ENCODE peak calls at places on chromosomes 2 and 18, in four cellular contexts. O is HepG2, S is H1, W is GM12878. Q is an unnamed sample.

GRCh38 chr18:43934322-43935050 is 657.2 kb upstream of the SYT4 start:
- DNase-seq in S (no peak), O (no peak), W (no peak), Q (no peak)

GRCh38 chr2:230575640-230576324 is 136.9 kb upstream of the CAB39 start:
- DNase-seq in W (no peak), S (no peak), O (no peak), Q (no peak)

GRCh38 chr2:111071480-111072143 is 49.1 kb upstream of the BCL2L11 start:
- DNase-seq in S (no peak), W (peak; percentile 35), O (no peak), Q (no peak)

GRCh38 chr2:28640263-28640907 is 111.2 kb upstream of the PPP1CB start:
- DNase-seq in W (no peak), O (no peak), S (no peak), Q (no peak)

GRCh38 chr2:169694894-169695260 is 608 bp downstream of the PHOSPHO2 start:
- DNase-seq in O (no peak), S (no peak), W (no peak), Q (no peak)

GRCh38 chr18:32289480-32290075 is 99.7 kb downstream of the MEP1B start:
- DNase-seq in S (peak; percentile 68), W (no peak), O (peak; percentile 66), Q (peak; percentile 36)

GRCh38 chr2:78351208-78351607 is 674.3 kb upstream of the REG3G start:
- DNase-seq in W (no peak), S (no peak), O (no peak), Q (no peak)

GRCh38 chr18:55699233-55699765 is 111.3 kb upstream of the TCF4 start:
- DNase-seq in S (no peak), W (no peak), O (no peak), Q (no peak)

GRCh38 chr2:73850009-73850408 is 21.2 kb downstream of the STAMBP start:
- DNase-seq in O (no peak), S (no peak), W (no peak), Q (no peak)

GRCh38 chr18:13320891-13321425 is 102.4 kb downstream of the LDLRAD4 start:
- DNase-seq in O (no peak), W (no peak), S (no peak), Q (no peak)

GRCh38 chr2:197078535-197078934 is 152.0 kb upstream of the PGAP1 start:
- DNase-seq in S (no peak), O (no peak), W (no peak), Q (no peak)
- H3K9ac ChIP-seq in S (no peak overlapping the region), O (no peak overlapping the region), W (no peak overlapping the region), Q (no peak overlapping the region)

DNA sequence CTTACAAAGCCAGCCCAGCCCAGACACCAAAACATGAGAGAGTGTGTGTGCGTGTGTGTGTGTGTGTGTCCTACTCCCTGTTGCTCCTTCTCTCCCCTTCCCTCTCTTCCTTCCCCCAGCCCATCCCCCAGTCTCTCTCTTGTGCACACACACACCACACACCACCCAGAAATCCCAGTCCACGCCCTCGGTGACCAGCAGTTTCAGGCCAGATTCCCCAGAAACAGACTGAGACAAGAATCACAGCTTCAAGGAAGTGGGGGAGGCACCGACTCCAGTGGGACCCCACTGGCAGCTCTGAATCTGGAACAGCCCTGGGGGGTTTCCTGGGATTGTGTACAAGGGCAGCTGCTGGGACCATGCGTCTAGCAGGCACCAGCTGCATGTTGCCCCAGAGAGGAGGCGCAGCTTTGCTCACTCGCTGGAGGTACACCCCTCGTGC is 113.5 kb downstream of the NDUFA10 start:
- DNase-seq in W (no peak), S (peak; percentile 14), O (no peak), Q (no peak)
- H3K4me1 ChIP-seq in W (peaks cover 4% of the 10 kb centered on the region), S (no peaks in the 10 kb centered on the region), O (peaks cover 6% of the 10 kb centered on the region), Q (peaks cover 8% of the 10 kb centered on the region)

DNA sequence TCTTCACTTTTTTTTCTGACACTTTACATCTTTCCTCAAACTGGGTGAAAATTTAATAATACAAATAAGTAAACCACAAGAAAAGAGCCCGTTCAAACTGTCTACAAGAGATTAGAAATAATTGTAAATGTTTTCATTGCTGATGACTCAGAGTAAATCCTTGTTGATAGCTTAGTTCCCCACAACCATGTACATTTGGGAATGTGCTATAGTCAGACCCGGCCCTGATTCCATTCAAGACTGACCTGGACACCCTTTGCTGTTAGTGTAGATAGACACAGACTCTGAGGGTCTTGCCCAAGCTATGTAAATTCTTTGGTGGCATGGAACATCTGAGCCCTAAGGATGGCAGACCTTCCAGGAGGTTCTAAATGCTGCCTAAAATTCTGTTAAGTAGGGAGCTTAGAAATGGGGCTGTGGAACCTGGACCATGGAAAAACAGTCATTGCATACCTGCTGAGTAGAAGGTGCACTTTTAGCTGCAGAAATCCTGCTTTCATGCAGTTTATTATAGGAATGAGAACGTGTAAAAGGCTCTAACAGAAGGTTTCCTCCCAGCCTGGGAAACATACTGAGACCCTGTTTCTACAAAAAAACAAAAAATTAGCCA is 3.7 kb downstream of the MALT1 start:
- DNase-seq in W (no peak), O (no peak), S (no peak), Q (no peak)
- TF ChIP-seq SUZ12 in W (no peak), O (no peak), S (no peak), Q (no peak)

GRCh38 chr2:88450186-88450585 is 2.3 kb downstream of the FOXI3 start:
- DNase-seq in O (no peak), S (no peak), W (no peak), Q (no peak)

GRCh38 chr2:88452151-88452851 is at the start of gene FOXI3:
- DNase-seq in S (peak; percentile 76), W (no peak), O (no peak), Q (no peak)

GRCh38 chr2:88451647-88452150 is 794 bp downstream of the FOXI3 start:
- DNase-seq in W (no peak), S (peak; percentile 64), O (no peak), Q (no peak)

GRCh38 chr2:88450925-88451575 is 1.4 kb downstream of the FOXI3 start:
- DNase-seq in S (no peak), W (no peak), O (no peak), Q (no peak)

GRCh38 chr2:88452980-88453582 is 588 bp upstream of the FOXI3 start:
- DNase-seq in W (no peak), S (peak; percentile 58), O (no peak), Q (no peak)
- H3K9ac ChIP-seq in W (no peak overlapping the region), S (peak overlapping the region; percentile 61), O (no peak overlapping the region), Q (peak overlapping the region; percentile 74)

DNA sequence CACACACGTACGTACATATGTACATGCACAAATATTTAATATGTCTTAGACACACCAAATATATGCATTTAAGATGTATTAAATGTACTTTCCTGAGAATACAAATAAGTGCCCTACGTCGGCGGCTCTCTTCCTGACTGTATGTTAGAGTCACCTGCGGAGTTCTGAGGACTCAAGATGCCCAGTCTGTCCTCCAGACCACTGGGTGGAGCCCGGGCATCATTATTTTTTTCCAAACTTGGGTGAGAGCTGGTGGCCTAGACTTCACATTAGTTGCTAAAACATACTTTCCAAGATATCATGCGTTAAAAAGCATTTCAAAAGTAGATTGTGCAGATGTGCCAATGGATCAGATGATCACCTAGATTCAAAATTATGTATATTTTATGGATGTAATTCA is 2.9 kb downstream of the IL18R1 start:
- DNase-seq in S (no peak), W (no peak), O (no peak), Q (no peak)
- H3K4me1 ChIP-seq in S (no peaks in the 10 kb centered on the region), W (peaks cover 12% of the 10 kb centered on the region), O (peaks cover 10% of the 10 kb centered on the region), Q (no peaks in the 10 kb centered on the region)

DNA sequence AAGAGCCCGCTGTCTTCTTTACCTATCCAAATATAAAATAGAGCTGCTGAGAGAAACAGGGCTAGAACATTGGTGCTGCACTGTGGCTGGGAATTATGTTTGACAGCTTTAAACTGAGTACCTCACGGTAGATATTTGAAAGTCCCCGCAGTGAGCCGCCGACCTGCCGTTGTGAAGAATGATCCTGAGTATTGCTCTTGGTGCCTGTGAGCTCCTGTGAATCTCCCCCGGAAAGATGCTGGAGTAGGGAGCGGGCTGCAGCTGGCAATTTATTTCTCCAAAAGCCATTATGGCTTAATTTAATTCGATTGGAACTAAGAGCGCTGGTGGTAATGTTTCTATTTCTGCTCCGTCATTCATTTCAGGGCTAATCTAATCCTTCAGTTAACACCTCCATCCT is 129.4 kb upstream of the TPO start:
- DNase-seq in W (no peak), O (no peak), S (no peak), Q (no peak)
- TF ChIP-seq SUZ12 in W (no peak), O (no peak), S (no peak), Q (no peak)

GRCh38 chr2:60552096-60552850 is 1.2 kb downstream of the BCL11A start:
- DNase-seq in S (peak; percentile 68), O (no peak), W (no peak), Q (no peak)
- H3K9ac ChIP-seq in S (peak overlapping the region; percentile 83), O (no peak overlapping the region), W (peak overlapping the region; percentile 88), Q (peak overlapping the region; percentile 85)

Q was measured in NT2/D1.